ENCODE peak calls at places on chromosomes 2 and 18, in five cellular contexts. J is pancreas, W is nephron progenitor cell, B is foreskin fibroblast, E is cardiac fibroblast. U is an unnamed sample.

GRCh38 chr2:180495606-180496005 is 484.8 kb upstream of the UBE2E3 start:
- DNase-seq in B (peak; percentile 44), E (peak; percentile 52), W (no peak), J (no peak), U (no peak)

GRCh38 chr2:14907014-14907612 is 274.6 kb downstream of the LRATD1 start:
- DNase-seq in E (no peak), B (no peak), W (no peak), J (no peak), U (no peak)

GRCh38 chr2:55899881-55900280 is 23.7 kb downstream of the EFEMP1 start:
- DNase-seq in B (no peak), W (no peak), J (no peak), E (no peak), U (no peak)

GRCh38 chr18:7741640-7742039 is 174.5 kb downstream of the PTPRM start:
- DNase-seq in J (no peak), B (no peak), W (no peak), E (no peak), U (no peak)

GRCh38 chr2:166148811-166149400 is 21.1 kb upstream of the SCN1A start:
- DNase-seq in E (no peak), J (no peak), W (no peak), B (no peak), U (no peak)

GRCh38 chr2:231720971-231721640 is 12.8 kb downstream of the PTMA start:
- DNase-seq in E (no peak), B (no peak), W (no peak), J (no peak), U (no peak)

GRCh38 chr2:20682166-20682565 is 15.2 kb downstream of the GDF7 start:
- DNase-seq in E (no peak), B (no peak), W (no peak), J (no peak), U (no peak)

GRCh38 chr18:35508746-35509338 is 11.1 kb upstream of the INO80C start:
- DNase-seq in E (no peak), B (no peak), W (no peak), J (no peak), U (no peak)

GRCh38 chr2:130834091-130834922 is 2.4 kb upstream of the ARHGEF4 start:
- DNase-seq in W (no peak), J (peak; percentile 78), B (no peak), E (peak; percentile 5), U (peak; percentile 37)

GRCh38 chr2:20093263-20094141 is 42.1 kb upstream of the LAPTM4A start:
- DNase-seq in B (peak; percentile 67), W (peak; percentile 50), E (peak; percentile 90), J (no peak), U (peak; percentile 53)

GRCh38 chr2:239882335-239882734 is 142.8 kb downstream of the NDUFA10 start:
- DNase-seq in E (peak; percentile 23), B (no peak), J (peak; percentile 73), W (peak; percentile 71), U (no peak)

GRCh38 chr2:233072838-233073237 is 12.7 kb downstream of the INPP5D start:
- DNase-seq in E (no peak), B (no peak), W (no peak), J (no peak), U (no peak)

GRCh38 chr2:20551945-20552328 is 99.0 kb downstream of the HS1BP3 start:
- DNase-seq in W (no peak), J (no peak), B (no peak), E (no peak), U (no peak)

GRCh38 chr2:213316001-213316735 is 31.9 kb downstream of the SPAG16 start:
- DNase-seq in E (peak; percentile 5), J (no peak), W (no peak), B (peak; percentile 24), U (no peak)

GRCh38 chr18:10010611-10011015 is 96.8 kb downstream of the VAPA start:
- DNase-seq in W (no peak), B (peak; percentile 87), J (no peak), E (peak; percentile 97), U (no peak)

GRCh38 chr2:174035117-174035516 is 69.9 kb upstream of the SP3 start:
- DNase-seq in B (no peak), W (no peak), E (no peak), J (no peak), U (no peak)

GRCh38 chr2:175187378-175187777 is 5.9 kb upstream of the ATP5MC3 start:
- DNase-seq in J (no peak), W (no peak), E (peak; percentile 36), B (no peak), U (no peak)

GRCh38 chr18:68262697-68263293 is 452.1 kb downstream of the TMX3 start:
- DNase-seq in W (no peak), J (no peak), E (peak; percentile 61), B (peak; percentile 56), U (no peak)

GRCh38 chr2:86397989-86398388 is 43.2 kb upstream of the KDM3A start:
- DNase-seq in B (no peak), E (no peak), J (no peak), W (no peak), U (no peak)

GRCh38 chr2:86393521-86394490 is 47.4 kb upstream of the KDM3A start:
- DNase-seq in B (peak; percentile 3), W (no peak), J (no peak), E (peak; percentile 27), U (no peak)

GRCh38 chr2:86398911-86399474 is 42.2 kb upstream of the KDM3A start:
- DNase-seq in W (no peak), B (no peak), J (no peak), E (no peak), U (no peak)

GRCh38 chr2:86398500-86398899 is 42.7 kb upstream of the KDM3A start:
- DNase-seq in E (no peak), B (no peak), J (no peak), W (no peak), U (no peak)

DNA sequence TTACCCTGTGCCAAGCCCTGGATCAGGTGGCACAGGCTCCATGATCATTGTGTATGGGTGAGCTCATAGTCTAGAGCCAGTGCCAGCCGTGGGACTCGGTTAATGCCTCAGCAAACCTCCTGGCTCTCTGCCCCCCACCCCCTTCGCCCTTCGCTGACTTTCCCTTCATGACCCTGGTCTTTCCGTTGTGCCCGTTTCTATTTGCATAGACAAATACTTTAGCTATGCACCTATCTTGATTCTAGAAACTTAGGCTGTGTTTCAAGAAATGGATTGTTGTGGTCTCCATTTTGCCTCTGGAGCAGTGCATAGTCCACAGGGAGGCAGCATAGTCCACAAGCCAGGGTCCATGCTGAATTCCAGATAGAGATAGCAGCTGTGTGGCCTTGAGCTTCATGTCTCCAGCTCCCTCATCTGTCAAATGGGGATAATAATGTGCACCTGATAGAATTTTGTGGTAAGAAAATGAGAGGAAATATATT is 44.8 kb upstream of the KDM3A start:
- DNase-seq in B (peak; percentile 7), E (peak; percentile 26), W (no peak), J (peak; percentile 65), U (no peak)
- TF ChIP-seq CTCF in B (peak; percentile 25), E (peak; percentile 40), W (no peak), J (peak; percentile 43), U (peak; percentile 21)

DNA sequence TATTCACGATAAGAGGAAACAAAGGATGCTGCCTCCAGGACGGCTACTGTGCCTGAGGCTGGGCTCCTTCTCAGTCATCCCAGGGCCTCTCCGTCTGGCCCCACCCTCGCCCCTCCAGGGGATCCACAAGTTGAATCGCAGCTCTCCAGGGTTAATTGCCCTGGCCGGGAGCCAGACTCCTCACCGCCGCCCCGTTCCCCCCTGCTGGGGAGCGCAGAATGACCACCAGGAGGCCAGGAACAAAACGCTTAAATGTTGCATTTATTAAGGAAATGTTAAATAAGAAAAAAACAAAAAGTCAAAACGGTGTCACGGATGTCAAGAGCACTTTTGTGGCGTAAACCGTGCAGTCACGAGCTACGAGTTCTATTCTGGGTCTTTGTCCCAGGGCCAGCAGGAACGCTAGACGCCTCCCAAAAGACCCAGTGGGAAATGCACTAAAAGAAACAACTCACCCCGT is 1.4 kb downstream of the RPRM start:
- DNase-seq in J (peak; percentile 54), W (peak; percentile 63), E (no peak), B (no peak), U (peak; percentile 49)
- TF ChIP-seq CTCF in J (no peak), W (peak; percentile 46), E (no peak), B (no peak), U (no peak)

DNA sequence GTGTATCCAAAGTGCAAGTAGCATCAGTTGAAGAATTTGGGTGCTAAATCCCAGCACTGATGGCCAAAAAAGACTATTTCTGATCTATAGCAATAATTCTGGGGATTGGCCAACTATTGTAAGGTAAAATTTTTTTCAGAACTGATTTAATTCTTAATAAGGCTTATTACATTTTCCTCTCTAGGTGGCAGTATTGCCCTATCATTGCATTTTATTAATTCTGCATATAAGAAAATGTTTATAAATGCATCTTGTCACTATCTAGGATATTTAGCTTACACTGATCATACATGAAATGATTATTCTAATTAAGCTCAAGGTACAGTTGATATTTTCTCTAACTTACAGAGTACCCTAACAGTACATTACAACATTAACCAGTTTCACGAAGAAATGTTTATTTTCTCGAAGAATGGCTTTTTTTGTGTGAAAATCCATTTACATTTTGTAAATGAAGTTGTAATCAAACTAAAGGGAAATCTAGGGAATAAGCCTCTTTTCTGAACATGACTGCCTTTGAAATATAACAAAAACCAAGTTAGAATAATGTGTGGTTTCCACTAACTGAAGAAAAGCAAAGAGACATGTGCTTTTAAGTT is 11.0 kb downstream of the TTN start:
- DNase-seq in J (no peak), E (peak; percentile 73), B (peak; percentile 5), W (no peak), U (no peak)
- TF ChIP-seq CTCF in J (peak; percentile 50), E (peak; percentile 43), B (peak; percentile 12), W (peak; percentile 52), U (peak; percentile 55)

DNA sequence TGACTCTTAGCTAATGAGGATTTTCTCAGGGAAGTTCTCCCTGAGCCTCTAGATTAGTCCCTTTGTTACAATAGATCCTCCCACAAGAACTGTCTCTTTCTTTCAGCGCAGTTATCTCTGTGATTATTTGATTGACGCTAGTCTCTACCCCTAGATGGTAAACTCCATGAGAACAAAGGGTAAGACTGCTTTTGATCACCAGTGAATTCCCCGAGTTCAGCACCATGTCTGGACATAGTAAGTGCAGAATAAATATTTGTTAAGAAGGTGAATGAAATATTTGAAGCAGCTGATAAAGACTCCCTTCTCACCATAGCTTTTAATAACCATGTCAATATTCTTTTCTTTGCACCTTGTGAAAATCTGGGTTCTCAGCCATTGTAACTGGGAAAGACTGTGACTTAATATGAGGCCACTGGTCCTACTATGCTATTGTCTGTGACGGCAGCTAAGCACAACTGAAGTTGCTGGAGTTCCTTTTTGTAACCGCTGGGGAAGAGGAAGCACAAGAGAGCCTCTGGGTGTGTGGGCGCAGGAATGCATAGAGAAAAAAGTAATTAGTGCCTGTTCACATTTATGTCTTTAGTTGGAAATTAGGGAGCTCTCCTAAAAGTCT is 214.7 kb downstream of the TGIF1 start:
- DNase-seq in E (peak; percentile 40), J (no peak), B (no peak), W (no peak), U (no peak)
- TF ChIP-seq CTCF in E (no peak), J (no peak), B (no peak), W (no peak), U (peak; percentile 7)

GRCh38 chr2:1051075-1051474 is 100.4 kb downstream of the SNTG2 start:
- DNase-seq in W (no peak), E (peak; percentile 12), J (no peak), B (peak; percentile 36), U (no peak)
- TF ChIP-seq CTCF in W (peak; percentile 25), E (peak; percentile 45), J (peak; percentile 13), B (peak; percentile 5), U (no peak)

DNA sequence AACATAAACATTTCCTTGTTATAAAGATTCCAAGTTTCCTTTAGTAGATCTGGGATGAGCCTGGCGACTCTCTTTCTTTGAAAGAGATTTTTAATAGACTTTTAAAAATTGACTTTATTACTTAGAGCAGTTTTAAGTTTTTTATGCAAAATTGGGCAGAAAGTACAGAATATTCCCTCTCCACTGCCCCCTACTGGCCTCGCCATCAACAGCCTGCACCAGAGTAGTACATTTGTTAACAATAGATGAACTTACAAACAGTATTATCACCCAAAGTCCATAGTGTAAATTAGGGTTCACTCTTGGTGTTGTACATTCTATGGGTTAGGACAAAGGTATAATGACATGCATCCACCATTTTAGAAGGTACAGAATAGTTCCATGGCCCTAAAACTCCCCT is 3.9 kb downstream of the MAP3K19 start:
- DNase-seq in J (no peak), W (peak; percentile 15), E (no peak), B (no peak), U (no peak)
- TF ChIP-seq CTCF in J (peak; percentile 25), W (peak; percentile 44), E (peak; percentile 56), B (peak; percentile 27), U (peak; percentile 53)

U was measured in left lung.